ENCODE peak calls at places on chromosomes 2 and 18, in six cellular contexts. X, K, P, Y, Z and F are unnamed samples.

GRCh38 chr2:62478093-62478580 is 27.9 kb downstream of the TMEM17 start:
- DNase-seq in X (no peak), K (peak; percentile 16), P (no peak), Y (no peak), Z (no peak), F (no peak)

GRCh38 chr2:68426885-68427579 is 40.1 kb downstream of the FBXO48 start:
- DNase-seq in X (peak; percentile 37), K (no peak), P (peak; percentile 63), Y (peak; percentile 38), Z (no peak), F (peak; percentile 48)

GRCh38 chr2:58098254-58099096 is 51.9 kb downstream of the VRK2 start:
- DNase-seq in X (no peak), K (peak; percentile 66), P (peak; percentile 59), Y (no peak), Z (no peak), F (no peak)

GRCh38 chr2:161004379-161004778 is 155.8 kb upstream of the TANK start:
- DNase-seq in X (peak; percentile 24), K (no peak), P (peak; percentile 50), Y (no peak), Z (peak; percentile 8), F (no peak)

GRCh38 chr2:222518570-222519381 is 94.4 kb downstream of the SGPP2 start:
- DNase-seq in X (no peak), K (peak; percentile 94), P (peak; percentile 46), Y (peak; percentile 14), Z (peak; percentile 87), F (no peak)

GRCh38 chr18:73121207-73121606 is 253.4 kb upstream of the NETO1 start:
- DNase-seq in X (no peak), K (no peak), P (no peak), Y (no peak), Z (no peak), F (no peak)

GRCh38 chr18:159037-159652 is 788 bp downstream of the USP14 start:
- DNase-seq in X (peak; percentile 18), K (peak; percentile 30), P (peak; percentile 28), Y (no peak), Z (peak; percentile 14), F (peak; percentile 42)

GRCh38 chr2:64274399-64275173 is 130.4 kb upstream of the PELI1 start:
- DNase-seq in X (no peak), K (peak; percentile 50), P (peak; percentile 41), Y (no peak), Z (no peak), F (no peak)

GRCh38 chr2:183035298-183035953 is 2.8 kb downstream of the NCKAP1 start:
- DNase-seq in X (peak; percentile 2), K (peak; percentile 60), P (peak; percentile 62), Y (no peak), Z (no peak), F (no peak)

GRCh38 chr2:176464886-176465564 is 195.8 kb downstream of the MTX2 start:
- DNase-seq in X (no peak), K (no peak), P (no peak), Y (no peak), Z (no peak), F (no peak)

GRCh38 chr2:188870289-188870688 is 103.9 kb upstream of the COL3A1 start:
- DNase-seq in X (no peak), K (peak; percentile 85), P (no peak), Y (peak; percentile 46), Z (no peak), F (no peak)

GRCh38 chr2:20449501-20450200 is 2.8 kb downstream of the RHOB start:
- DNase-seq in X (peak; percentile 42), K (no peak), P (no peak), Y (no peak), Z (no peak), F (no peak)

GRCh38 chr18:11963991-11964484 is 17.3 kb upstream of the IMPA2 start:
- DNase-seq in X (peak; percentile 40), K (no peak), P (no peak), Y (no peak), Z (no peak), F (no peak)

GRCh38 chr2:45068643-45069140 is 59.4 kb upstream of the SIX2 start:
- DNase-seq in X (no peak), K (peak; percentile 79), P (no peak), Y (no peak), Z (peak; percentile 64), F (no peak)

GRCh38 chr2:37917281-37918228 is 7.5 kb upstream of the RMDN2 start:
- DNase-seq in X (no peak), K (no peak), P (no peak), Y (no peak), Z (no peak), F (no peak)

GRCh38 chr2:142222715-142223114 is 91.9 kb upstream of the LRP1B start:
- DNase-seq in X (no peak), K (no peak), P (no peak), Y (no peak), Z (no peak), F (no peak)

GRCh38 chr18:66495844-66496243 is 108.0 kb downstream of the CDH19 start:
- DNase-seq in X (peak; percentile 71), K (peak; percentile 47), P (peak; percentile 80), Y (no peak), Z (peak; percentile 7), F (no peak)

GRCh38 chr18:79496978-79497637 is 101.4 kb downstream of the NFATC1 start:
- DNase-seq in X (no peak), K (no peak), P (no peak), Y (no peak), Z (no peak), F (no peak)

GRCh38 chr2:29579495-29580178 is 341.7 kb downstream of the ALK start:
- DNase-seq in X (no peak), K (no peak), P (peak; percentile 37), Y (no peak), Z (no peak), F (no peak)

DNA sequence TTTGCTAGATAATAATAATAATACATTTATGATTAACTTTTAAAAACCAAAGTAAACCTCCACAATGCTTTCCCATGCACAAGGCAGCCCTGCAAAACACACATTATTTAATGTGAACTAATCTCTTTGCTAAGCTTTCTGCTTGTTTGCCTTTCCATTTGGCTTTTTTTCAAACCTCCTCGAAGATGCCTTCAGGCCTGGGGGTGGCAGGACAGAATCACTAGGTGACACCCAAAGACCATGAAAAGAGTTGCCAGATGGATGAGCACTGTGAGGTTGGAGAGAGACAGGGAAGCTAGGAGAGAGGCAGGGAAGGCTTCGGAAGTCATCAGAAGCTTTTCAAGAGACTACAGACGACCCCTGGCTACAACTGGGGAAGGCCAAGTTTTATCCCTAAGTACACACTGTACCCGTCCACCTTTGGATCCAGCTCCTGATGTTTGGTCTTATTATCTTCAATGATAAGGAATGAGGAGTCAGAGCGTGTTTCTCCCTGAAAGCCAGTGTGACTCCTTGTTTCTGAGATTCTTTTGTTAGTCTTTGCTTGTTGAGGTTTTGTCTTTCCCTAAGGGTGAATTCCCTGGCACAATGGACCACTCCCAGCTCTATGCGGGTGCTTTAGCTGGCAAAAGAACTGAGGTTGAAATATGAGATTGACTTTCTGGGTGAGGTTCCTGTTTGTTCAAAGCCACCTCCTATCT is 33.5 kb upstream of the SLC9A2 start:
- DNase-seq in X (peak; percentile 41), K (peak; percentile 79), P (peak; percentile 82), Y (no peak), Z (peak; percentile 17), F (no peak)
- TF ChIP-seq CTCF in X (no peak), K (peak; percentile 10), P (no peak), Y (no peak), Z (no peak), F (no peak)

DNA sequence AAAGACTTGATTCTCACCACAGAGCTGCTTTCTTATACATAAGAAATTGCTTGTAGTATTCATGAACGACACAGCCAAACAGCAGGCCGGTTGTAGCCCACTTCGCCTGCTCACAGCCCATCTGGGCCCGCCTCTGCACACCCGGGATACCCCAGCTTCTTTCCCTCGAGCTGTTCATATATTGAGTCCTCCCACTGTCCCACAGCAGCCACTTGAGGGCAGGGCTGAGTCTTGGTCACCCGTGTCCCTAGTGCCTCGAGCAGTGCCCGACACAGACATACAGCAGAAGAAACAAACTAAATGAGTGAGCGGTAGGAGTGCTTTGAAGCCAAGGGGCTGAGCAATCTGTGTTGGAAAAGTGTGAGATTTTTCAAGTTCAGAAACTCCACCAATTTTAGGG is 251.4 kb downstream of the KLHL29 start:
- DNase-seq in X (peak; percentile 32), K (no peak), P (peak; percentile 22), Y (no peak), Z (no peak), F (no peak)
- TF ChIP-seq CTCF in X (peak; percentile 25), K (peak; percentile 54), P (peak; percentile 47), Y (peak; percentile 24), Z (no peak), F (no peak)

GRCh38 chr2:217789736-217790181 is 213.0 kb downstream of the TNS1 start:
- DNase-seq in X (no peak), K (no peak), P (no peak), Y (no peak), Z (no peak), F (no peak)

GRCh38 chr2:217790681-217791392 is 212.0 kb downstream of the TNS1 start:
- DNase-seq in X (no peak), K (peak; percentile 49), P (peak; percentile 24), Y (no peak), Z (peak; percentile 22), F (peak; percentile 3)

GRCh38 chr2:217789003-217789735 is 213.6 kb downstream of the TNS1 start:
- DNase-seq in X (peak; percentile 55), K (peak; percentile 27), P (peak; percentile 78), Y (peak; percentile 16), Z (peak; percentile 61), F (peak; percentile 79)

GRCh38 chr2:217788669-217789002 is 214.2 kb downstream of the TNS1 start:
- DNase-seq in X (no peak), K (no peak), P (no peak), Y (no peak), Z (no peak), F (no peak)

DNA sequence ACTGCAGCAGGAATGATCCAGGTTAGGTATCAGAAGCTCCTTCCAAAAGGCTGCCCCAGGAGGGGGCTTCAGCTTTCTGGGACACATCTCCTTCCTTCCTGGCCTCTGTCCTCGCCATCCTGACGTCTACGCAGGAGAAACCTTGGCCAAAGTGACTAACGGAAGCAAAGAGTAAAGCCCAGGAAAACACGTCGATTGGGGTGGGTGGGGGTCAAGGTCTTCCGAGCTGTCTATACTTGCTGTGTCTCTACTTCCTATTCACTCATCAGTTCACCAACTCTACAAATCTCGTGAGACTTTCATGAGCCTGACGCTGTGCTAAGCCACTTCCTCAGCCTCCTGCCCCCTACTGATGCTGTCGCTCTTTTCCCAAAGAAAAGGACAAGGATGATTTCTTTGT is 212.6 kb downstream of the TNS1 start:
- DNase-seq in X (no peak), K (no peak), P (no peak), Y (no peak), Z (no peak), F (peak; percentile 37)
- TF ChIP-seq CTCF in X (no peak), K (no peak), P (no peak), Y (no peak), Z (no peak), F (peak; percentile 4)

GRCh38 chr2:240566203-240567136 is 1.8 kb upstream of the RNPEPL1 start:
- DNase-seq in X (peak; percentile 91), K (peak; percentile 73), P (peak; percentile 81), Y (no peak), Z (peak; percentile 78), F (peak; percentile 92)

GRCh38 chr2:240564191-240564570 is 4.0 kb downstream of the DUSP28 start:
- DNase-seq in X (no peak), K (no peak), P (no peak), Y (no peak), Z (no peak), F (no peak)

GRCh38 chr2:240567137-240567871 is 980 bp upstream of the RNPEPL1 start:
- DNase-seq in X (no peak), K (no peak), P (no peak), Y (no peak), Z (no peak), F (no peak)

GRCh38 chr2:240565267-240566202 is 2.7 kb upstream of the RNPEPL1 start:
- DNase-seq in X (peak; percentile 92), K (peak; percentile 72), P (peak; percentile 76), Y (no peak), Z (peak; percentile 57), F (peak; percentile 71)

GRCh38 chr2:240564571-240565266 is 3.6 kb upstream of the RNPEPL1 start:
- DNase-seq in X (peak; percentile 70), K (no peak), P (peak; percentile 31), Y (no peak), Z (no peak), F (no peak)
- TF ChIP-seq CTCF in X (no peak), K (peak; percentile 14), P (no peak), Y (no peak), Z (no peak), F (no peak)